ENCODE peak calls at places on chromosomes 6 and 20, in eight cellular contexts. U is NCI-H1092 treated with DMSO at 0.1 percent for 48 hours; X is CD4-positive, CD25-positive, alpha-beta regulatory T cell; C is PC-9; J is left ventricle myocardium inferior; F is psoas muscle; N is putamen; E is EL. V is an unnamed sample.

GRCh38 chr6:217048-217659 is 75.1 kb upstream of the DUSP22 start:
- DNase-seq in F (no peak), E (no peak), C (peak), U (no peak), X (no peak), J (no peak), N (no peak), V (peak)

GRCh38 chr6:109050447-109051102 is 44.1 kb downstream of the SESN1 start:
- DNase-seq in X (no peak), N (no peak), U (no peak), J (no peak), C (no peak), F (no peak), E (no peak), V (no peak)

GRCh38 chr20:14521436-14521835 is 184.0 kb upstream of the FLRT3 start:
- DNase-seq in N (no peak), F (no peak), X (no peak), C (no peak), U (no peak), E (no peak), J (no peak), V (no peak)

GRCh38 chr20:45934046-45934586 is 367 bp upstream of the PCIF1 start:
- DNase-seq in J (peak), U (peak), F (peak), N (peak), E (peak), X (no peak), C (peak), V (no peak)

GRCh38 chr6:97626586-97627441 is 343.8 kb upstream of the MMS22L start:
- DNase-seq in J (no peak), E (peak), N (peak), X (no peak), C (no peak), F (no peak), U (peak), V (no peak)

GRCh38 chr6:40755046-40755681 is 168.0 kb upstream of the LRFN2 start:
- DNase-seq in E (peak), U (no peak), C (no peak), J (no peak), X (no peak), F (no peak), N (peak), V (no peak)

GRCh38 chr6:33112148-33112547 is 36.4 kb downstream of the HLA-DPB1 start:
- DNase-seq in N (peak), E (peak), J (no peak), F (no peak), U (no peak), C (no peak), X (peak), V (peak)

GRCh38 chr20:1229541-1229940 is 3.7 kb downstream of the RAD21L1 start:
- DNase-seq in C (no peak), E (no peak), N (no peak), X (no peak), J (no peak), F (no peak), U (no peak), V (no peak)

GRCh38 chr6:1608976-1609661 is 596 bp upstream of the FOXC1 start:
- DNase-seq in E (peak), U (no peak), N (no peak), F (peak), C (no peak), X (no peak), J (no peak), V (no peak)

GRCh38 chr20:50762045-50762422 is 30.7 kb downstream of the PARD6B start:
- DNase-seq in C (no peak), E (peak), N (peak), X (no peak), F (no peak), U (no peak), J (no peak), V (no peak)

GRCh38 chr20:21099653-21100589 is 6.2 kb downstream of the LINC00237 start:
- DNase-seq in F (peak), C (no peak), E (no peak), X (peak), N (peak), J (peak), U (peak), V (no peak)

GRCh38 chr6:92826633-92827032 is 592.7 kb downstream of the EPHA7 start:
- DNase-seq in F (no peak), U (no peak), N (no peak), C (no peak), E (no peak), J (no peak), X (no peak), V (peak)

GRCh38 chr6:150966786-150967185 is 101.3 kb downstream of the MTHFD1L start:
- DNase-seq in E (no peak), C (no peak), U (no peak), X (no peak), J (no peak), N (no peak), F (no peak), V (no peak)

GRCh38 chr20:40811660-40812414 is 122.8 kb upstream of the MAFB start:
- DNase-seq in E (no peak), C (no peak), J (no peak), N (no peak), F (no peak), U (no peak), X (no peak), V (no peak)

GRCh38 chr20:54123587-54124180 is 50.1 kb downstream of the CYP24A1 start:
- DNase-seq in E (peak), N (no peak), U (no peak), C (peak), X (no peak), J (no peak), F (no peak), V (no peak)

GRCh38 chr20:43755851-43756250 is 29.0 kb upstream of the GTSF1L start:
- DNase-seq in F (no peak), N (no peak), E (peak), C (no peak), J (no peak), U (no peak), X (no peak), V (no peak)

GRCh38 chr6:139338845-139339244 is 35.6 kb downstream of the CITED2 start:
- DNase-seq in U (no peak), E (no peak), F (no peak), N (no peak), J (no peak), X (no peak), C (no peak), V (no peak)

GRCh38 chr6:117495873-117496272 is 13.4 kb downstream of the DCBLD1 start:
- DNase-seq in N (no peak), F (no peak), C (no peak), X (no peak), U (no peak), J (no peak), E (peak), V (no peak)

GRCh38 chr6:11830105-11830504 is 51.5 kb upstream of the ADTRP start:
- DNase-seq in X (no peak), F (no peak), E (no peak), C (no peak), N (no peak), U (no peak), J (no peak), V (no peak)

V was measured in GM12878.